ENCODE peak calls at places on chromosomes 2 and 18, in five cellular contexts. One of them, this sample, is unnamed.

GRCh38 chr18:25457196-25457595 is 105.2 kb upstream of the ZNF521 start:
- DNase-seq in astrocyte: no peak
- DNase-seq in cardiac muscle cell: no peak
- DNase-seq in gastrocnemius medialis: no peak
- DNase-seq in CD8-positive, alpha-beta T cell: no peak
- DNase-seq in this sample: peak; percentile 12

GRCh38 chr2:15630121-15630957 is 38.7 kb downstream of the DDX1 start:
- DNase-seq in cardiac muscle cell: no peak
- DNase-seq in astrocyte: peak; percentile 18
- DNase-seq in CD8-positive, alpha-beta T cell: no peak
- DNase-seq in gastrocnemius medialis: no peak
- DNase-seq in this sample: no peak

GRCh38 chr18:51666717-51667320 is 469.3 kb upstream of the MEX3C start:
- DNase-seq in gastrocnemius medialis: no peak
- DNase-seq in cardiac muscle cell: peak; percentile 80
- DNase-seq in CD8-positive, alpha-beta T cell: no peak
- DNase-seq in astrocyte: peak; percentile 1
- DNase-seq in this sample: peak; percentile 10

GRCh38 chr2:41116106-41116797 is 664.4 kb upstream of the SLC8A1 start:
- DNase-seq in astrocyte: peak; percentile 30
- DNase-seq in CD8-positive, alpha-beta T cell: no peak
- DNase-seq in cardiac muscle cell: no peak
- DNase-seq in gastrocnemius medialis: no peak
- DNase-seq in this sample: no peak

GRCh38 chr2:136305517-136306192 is 187.7 kb upstream of the CXCR4 start:
- DNase-seq in CD8-positive, alpha-beta T cell: peak; percentile 33
- DNase-seq in gastrocnemius medialis: no peak
- DNase-seq in astrocyte: no peak
- DNase-seq in cardiac muscle cell: no peak
- DNase-seq in this sample: no peak

GRCh38 chr2:172865422-172865821 is 129.8 kb downstream of the RAPGEF4 start:
- DNase-seq in gastrocnemius medialis: no peak
- DNase-seq in cardiac muscle cell: no peak
- DNase-seq in CD8-positive, alpha-beta T cell: no peak
- DNase-seq in astrocyte: no peak
- DNase-seq in this sample: peak; percentile 25

GRCh38 chr2:99821039-99821438 is 321.4 kb downstream of the AFF3 start:
- DNase-seq in CD8-positive, alpha-beta T cell: no peak
- DNase-seq in astrocyte: no peak
- DNase-seq in gastrocnemius medialis: no peak
- DNase-seq in cardiac muscle cell: no peak
- DNase-seq in this sample: no peak

GRCh38 chr2:24329700-24330099 is 30.6 kb downstream of the ITSN2 start:
- DNase-seq in gastrocnemius medialis: no peak
- DNase-seq in cardiac muscle cell: no peak
- DNase-seq in CD8-positive, alpha-beta T cell: no peak
- DNase-seq in astrocyte: no peak
- DNase-seq in this sample: no peak

GRCh38 chr2:102084651-102085050 is 57.9 kb upstream of the IL1R1 start:
- DNase-seq in cardiac muscle cell: no peak
- DNase-seq in astrocyte: no peak
- DNase-seq in CD8-positive, alpha-beta T cell: no peak
- DNase-seq in gastrocnemius medialis: no peak
- DNase-seq in this sample: no peak

GRCh38 chr2:172299741-172300140 is 127.6 kb upstream of the ITGA6 start:
- DNase-seq in cardiac muscle cell: no peak
- DNase-seq in CD8-positive, alpha-beta T cell: no peak
- DNase-seq in gastrocnemius medialis: no peak
- DNase-seq in astrocyte: peak; percentile 73
- DNase-seq in this sample: peak; percentile 50

GRCh38 chr18:50203801-50204604 is 9.1 kb upstream of the MYO5B start:
- DNase-seq in gastrocnemius medialis: no peak
- DNase-seq in astrocyte: peak; percentile 3
- DNase-seq in CD8-positive, alpha-beta T cell: no peak
- DNase-seq in cardiac muscle cell: peak; percentile 82
- DNase-seq in this sample: peak; percentile 56

GRCh38 chr2:118430510-118431187 is 342.4 kb downstream of the INSIG2 start:
- DNase-seq in astrocyte: peak; percentile 81
- DNase-seq in CD8-positive, alpha-beta T cell: no peak
- DNase-seq in cardiac muscle cell: no peak
- DNase-seq in gastrocnemius medialis: no peak
- DNase-seq in this sample: peak; percentile 77

GRCh38 chr2:172278642-172279041 is 148.7 kb upstream of the ITGA6 start:
- DNase-seq in CD8-positive, alpha-beta T cell: no peak
- DNase-seq in gastrocnemius medialis: no peak
- DNase-seq in cardiac muscle cell: no peak
- DNase-seq in astrocyte: no peak
- DNase-seq in this sample: no peak

GRCh38 chr18:78603584-78603983 is 376.0 kb upstream of the SALL3 start:
- DNase-seq in CD8-positive, alpha-beta T cell: no peak
- DNase-seq in cardiac muscle cell: no peak
- DNase-seq in astrocyte: no peak
- DNase-seq in gastrocnemius medialis: no peak
- DNase-seq in this sample: no peak

GRCh38 chr2:175734679-175735078 is 267.4 kb downstream of the LNPK start:
- DNase-seq in astrocyte: no peak
- DNase-seq in cardiac muscle cell: no peak
- DNase-seq in gastrocnemius medialis: no peak
- DNase-seq in CD8-positive, alpha-beta T cell: no peak
- DNase-seq in this sample: no peak

GRCh38 chr2:3536682-3537632 is 17.6 kb upstream of the ADI1 start:
- DNase-seq in gastrocnemius medialis: peak; percentile 56
- DNase-seq in cardiac muscle cell: no peak
- DNase-seq in CD8-positive, alpha-beta T cell: no peak
- DNase-seq in astrocyte: peak; percentile 46
- DNase-seq in this sample: peak; percentile 83

GRCh38 chr2:109239720-109240119 is 110.7 kb downstream of the SH3RF3 start:
- DNase-seq in CD8-positive, alpha-beta T cell: no peak
- DNase-seq in gastrocnemius medialis: no peak
- DNase-seq in cardiac muscle cell: no peak
- DNase-seq in astrocyte: peak; percentile 81
- DNase-seq in this sample: peak; percentile 45

GRCh38 chr2:207727256-207727655 is 15.8 kb downstream of the CCNYL1 start:
- DNase-seq in cardiac muscle cell: no peak
- DNase-seq in CD8-positive, alpha-beta T cell: no peak
- DNase-seq in astrocyte: peak; percentile 30
- DNase-seq in gastrocnemius medialis: no peak
- DNase-seq in this sample: peak; percentile 75

GRCh38 chr2:216308532-216308931 is 63.8 kb downstream of the MARCHF4 start:
- DNase-seq in CD8-positive, alpha-beta T cell: no peak
- DNase-seq in cardiac muscle cell: no peak
- DNase-seq in gastrocnemius medialis: no peak
- DNase-seq in astrocyte: peak; percentile 94
- DNase-seq in this sample: no peak

GRCh38 chr2:148817210-148817708 is 57.8 kb upstream of the KIF5C start:
- DNase-seq in astrocyte: no peak
- DNase-seq in cardiac muscle cell: peak; percentile 43
- DNase-seq in gastrocnemius medialis: no peak
- DNase-seq in CD8-positive, alpha-beta T cell: no peak
- DNase-seq in this sample: no peak

GRCh38 chr2:105397959-105398521 is 811 bp downstream of the FHL2 start:
- DNase-seq in gastrocnemius medialis: no peak
- DNase-seq in CD8-positive, alpha-beta T cell: no peak
- DNase-seq in astrocyte: no peak
- DNase-seq in cardiac muscle cell: no peak
- DNase-seq in this sample: peak; percentile 68

GRCh38 chr2:175567435-175568061 is 386.0 kb upstream of the ATP5MC3 start:
- DNase-seq in gastrocnemius medialis: no peak
- DNase-seq in astrocyte: no peak
- DNase-seq in cardiac muscle cell: no peak
- DNase-seq in CD8-positive, alpha-beta T cell: no peak
- DNase-seq in this sample: no peak

GRCh38 chr2:11738589-11739436 is 7.6 kb upstream of the LPIN1 start:
- DNase-seq in astrocyte: peak; percentile 74
- DNase-seq in CD8-positive, alpha-beta T cell: no peak
- DNase-seq in cardiac muscle cell: peak; percentile 81
- DNase-seq in gastrocnemius medialis: peak; percentile 99
- DNase-seq in this sample: peak; percentile 91

GRCh38 chr18:35775887-35776286 is 194.3 kb downstream of the GALNT1 start:
- DNase-seq in astrocyte: peak; percentile 7
- DNase-seq in gastrocnemius medialis: no peak
- DNase-seq in cardiac muscle cell: peak; percentile 70
- DNase-seq in CD8-positive, alpha-beta T cell: no peak
- DNase-seq in this sample: peak; percentile 38

GRCh38 chr2:203646961-203647360 is 59.5 kb upstream of the CD28 start:
- DNase-seq in cardiac muscle cell: no peak
- DNase-seq in CD8-positive, alpha-beta T cell: no peak
- DNase-seq in astrocyte: no peak
- DNase-seq in gastrocnemius medialis: no peak
- DNase-seq in this sample: no peak

GRCh38 chr2:95047629-95048510 is 22.4 kb downstream of the MAL start:
- DNase-seq in cardiac muscle cell: no peak
- DNase-seq in gastrocnemius medialis: no peak
- DNase-seq in astrocyte: no peak
- DNase-seq in CD8-positive, alpha-beta T cell: no peak
- DNase-seq in this sample: no peak

GRCh38 chr18:60202702-60203101 is 169.9 kb downstream of the MC4R start:
- DNase-seq in cardiac muscle cell: no peak
- DNase-seq in astrocyte: no peak
- DNase-seq in gastrocnemius medialis: peak; percentile 14
- DNase-seq in CD8-positive, alpha-beta T cell: no peak
- DNase-seq in this sample: no peak

DNA sequence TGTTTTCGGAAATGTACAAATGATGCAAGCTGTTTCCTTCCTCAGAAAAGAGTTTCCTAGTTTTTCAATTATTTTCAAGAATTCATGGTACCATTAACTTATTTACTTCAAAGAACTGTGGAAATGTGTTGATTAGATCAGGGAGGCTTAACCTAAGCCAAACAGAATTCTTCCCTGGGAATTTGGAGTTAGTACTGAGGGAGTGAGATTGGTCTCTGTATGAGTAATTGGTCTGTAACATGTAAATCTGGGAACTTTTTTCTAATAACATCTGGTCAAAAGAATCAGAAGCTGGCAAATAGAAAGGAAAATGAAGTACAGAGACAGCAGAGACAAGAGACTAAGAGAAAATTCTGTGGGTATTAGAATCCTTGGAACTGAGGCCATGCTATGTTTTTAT is 145.8 kb downstream of the BABAM2 start:
- DNase-seq in CD8-positive, alpha-beta T cell: no peak
- DNase-seq in cardiac muscle cell: no peak
- DNase-seq in gastrocnemius medialis: no peak
- DNase-seq in astrocyte: no peak
- DNase-seq in this sample: peak; percentile 23
- H3K4me1 ChIP-seq in CD8-positive, alpha-beta T cell: no peaks in the 10 kb centered on the region
- H3K4me1 ChIP-seq in cardiac muscle cell: peaks cover 12% of the 10 kb centered on the region
- H3K4me1 ChIP-seq in gastrocnemius medialis: peaks cover 6% of the 10 kb centered on the region
- H3K4me1 ChIP-seq in astrocyte: no peaks in the 10 kb centered on the region
- H3K4me1 ChIP-seq in this sample: no peaks in the 10 kb centered on the region

GRCh38 chr2:179538406-179538805 is 273.8 kb upstream of the SESTD1 start:
- DNase-seq in astrocyte: peak; percentile 18
- DNase-seq in gastrocnemius medialis: no peak
- DNase-seq in CD8-positive, alpha-beta T cell: no peak
- DNase-seq in cardiac muscle cell: no peak
- DNase-seq in this sample: peak; percentile 23
- H3K4me1 ChIP-seq in astrocyte: no peaks in the 10 kb centered on the region
- H3K4me1 ChIP-seq in gastrocnemius medialis: peaks cover 11% of the 10 kb centered on the region
- H3K4me1 ChIP-seq in CD8-positive, alpha-beta T cell: no peaks in the 10 kb centered on the region
- H3K4me1 ChIP-seq in cardiac muscle cell: no peaks in the 10 kb centered on the region
- H3K4me1 ChIP-seq in this sample: peaks cover 11% of the 10 kb centered on the region

DNA sequence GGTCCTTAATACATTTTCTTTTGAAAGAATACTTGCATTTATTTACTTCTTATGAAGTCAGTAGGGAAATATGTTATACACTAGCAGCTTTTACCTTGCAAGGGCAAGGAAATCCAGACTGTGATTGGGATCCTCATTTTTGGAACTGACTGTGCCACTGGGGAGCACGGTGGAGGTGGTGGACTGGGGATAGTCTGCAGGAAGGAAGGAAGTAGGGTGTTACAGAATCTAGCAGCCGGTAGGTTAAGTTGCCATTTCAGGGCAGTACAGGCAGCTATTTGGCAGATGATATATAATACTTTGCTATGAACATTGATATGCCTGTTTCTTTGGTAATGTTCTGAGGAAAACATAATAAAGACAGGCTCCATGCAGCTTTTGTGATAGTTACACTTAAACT is 238.3 kb downstream of the PHLPP1 start:
- DNase-seq in gastrocnemius medialis: no peak
- DNase-seq in CD8-positive, alpha-beta T cell: no peak
- DNase-seq in cardiac muscle cell: no peak
- DNase-seq in astrocyte: no peak
- DNase-seq in this sample: no peak
- H3K4me1 ChIP-seq in gastrocnemius medialis: no peaks in the 10 kb centered on the region
- H3K4me1 ChIP-seq in CD8-positive, alpha-beta T cell: peaks cover 10% of the 10 kb centered on the region
- H3K4me1 ChIP-seq in cardiac muscle cell: peaks cover 14% of the 10 kb centered on the region
- H3K4me1 ChIP-seq in astrocyte: no peaks in the 10 kb centered on the region
- H3K4me1 ChIP-seq in this sample: no peaks in the 10 kb centered on the region

GRCh38 chr2:47560107-47560819 is 157.3 kb downstream of the MSH2 start:
- DNase-seq in cardiac muscle cell: no peak
- DNase-seq in astrocyte: no peak
- DNase-seq in CD8-positive, alpha-beta T cell: no peak
- DNase-seq in gastrocnemius medialis: no peak
- DNase-seq in this sample: no peak
- H3K4me1 ChIP-seq in cardiac muscle cell: no peaks in the 10 kb centered on the region
- H3K4me1 ChIP-seq in astrocyte: peaks cover 11% of the 10 kb centered on the region
- H3K4me1 ChIP-seq in CD8-positive, alpha-beta T cell: no peaks in the 10 kb centered on the region
- H3K4me1 ChIP-seq in gastrocnemius medialis: no peaks in the 10 kb centered on the region
- H3K4me1 ChIP-seq in this sample: peaks cover 14% of the 10 kb centered on the region